ENCODE peak calls at places on chromosomes 6 and 20, in nine cellular contexts. O, T, S, B, W, I, P, F and M are unnamed samples.

GRCh38 chr6:159043236-159043635 is 1.6 kb downstream of the TAGAP start:
- DNase-seq in I (no peak), T (no peak), B (no peak), S (no peak), P (no peak), O (no peak), W (no peak), F (no peak), M (no peak)

GRCh38 chr6:75116946-75117345 is 88.9 kb downstream of the COL12A1 start:
- DNase-seq in F (peak), W (no peak), P (peak), I (no peak), T (no peak), S (no peak), O (no peak), B (no peak), M (no peak)

GRCh38 chr6:158467923-158468322 is 92.0 kb upstream of the TMEM181 start:
- DNase-seq in B (no peak), S (peak), F (no peak), P (no peak), T (no peak), O (no peak), I (no peak), W (no peak), M (no peak)

GRCh38 chr20:50277460-50278376 is 87.1 kb downstream of the CEBPB start:
- DNase-seq in B (no peak), S (no peak), P (no peak), I (no peak), O (no peak), T (no peak), F (no peak), W (no peak), M (no peak)

GRCh38 chr6:30612213-30612612 is 4.8 kb downstream of the PPP1R10 start:
- DNase-seq in I (no peak), T (no peak), B (no peak), F (peak), O (no peak), P (peak), W (no peak), S (no peak), M (no peak)

GRCh38 chr20:38894091-38894847 is 31.9 kb upstream of the FAM83D start:
- DNase-seq in P (no peak), F (peak), B (no peak), O (no peak), I (no peak), S (no peak), W (no peak), T (no peak), M (no peak)

GRCh38 chr20:54093423-54094267 is 23.3 kb upstream of the BCAS1 start:
- DNase-seq in F (no peak), S (no peak), I (no peak), W (no peak), B (no peak), O (no peak), T (no peak), P (no peak), M (no peak)

GRCh38 chr20:62540504-62540903 is 64.7 kb upstream of the GATA5 start:
- DNase-seq in F (no peak), B (no peak), W (no peak), I (no peak), T (no peak), P (no peak), O (no peak), S (no peak), M (no peak)

GRCh38 chr6:156687875-156688549 is 89.2 kb upstream of the ARID1B start:
- DNase-seq in S (peak), W (no peak), F (peak), I (peak), B (no peak), O (no peak), P (peak), T (peak), M (no peak)

GRCh38 chr6:44035621-44036020 is 91.6 kb downstream of the MRPL14 start:
- DNase-seq in W (no peak), B (no peak), F (peak), T (peak), O (peak), S (no peak), P (no peak), I (no peak), M (no peak)

GRCh38 chr6:111837641-111838500 is 35.4 kb downstream of the FYN start:
- DNase-seq in I (no peak), B (no peak), O (no peak), F (no peak), P (no peak), S (no peak), T (no peak), W (no peak), M (peak)

GRCh38 chr6:111721677-111722219 is 116.1 kb upstream of the TRAF3IP2 start:
- DNase-seq in W (no peak), B (no peak), F (peak), I (no peak), T (no peak), P (no peak), O (no peak), S (no peak), M (no peak)

GRCh38 chr20:53914861-53915458 is 155.4 kb downstream of the BCAS1 start:
- DNase-seq in W (no peak), O (no peak), B (no peak), F (no peak), I (no peak), S (no peak), P (no peak), T (no peak), M (no peak)

GRCh38 chr6:52725530-52726192 is 37.6 kb downstream of the GSTA2 start:
- DNase-seq in T (no peak), I (no peak), P (peak), W (no peak), S (peak), F (peak), B (no peak), O (no peak), M (no peak)

GRCh38 chr6:44127186-44128019 is at the start of the genes MRPL14 and TMEM63B:
- DNase-seq in W (peak), I (peak), P (peak), S (peak), B (peak), O (peak), T (peak), F (peak), M (peak)

GRCh38 chr6:2000962-2001361 is 244.4 kb downstream of the GMDS start:
- DNase-seq in B (no peak), O (no peak), W (no peak), F (no peak), T (no peak), P (no peak), I (no peak), S (no peak), M (no peak)

GRCh38 chr6:44086931-44087574 is 40.2 kb downstream of the MRPL14 start:
- DNase-seq in F (no peak), B (peak), W (no peak), I (no peak), S (peak), O (no peak), T (peak), P (no peak), M (no peak)

GRCh38 chr6:127100510-127101140 is 17.8 kb upstream of the RSPO3 start:
- DNase-seq in P (no peak), T (no peak), B (no peak), O (no peak), F (peak), I (no peak), S (no peak), W (no peak), M (no peak)

GRCh38 chr20:20139403-20139802 is 87.1 kb downstream of the CFAP61 start:
- DNase-seq in W (no peak), P (no peak), S (no peak), I (no peak), F (no peak), T (no peak), B (no peak), O (no peak), M (no peak)

GRCh38 chr20:2751868-2752630 is 48.4 kb downstream of the CPXM1 start:
- DNase-seq in P (no peak), T (peak), B (no peak), F (no peak), S (peak), O (peak), W (no peak), I (no peak), M (no peak)

GRCh38 chr6:42249279-42249678 is 31.6 kb upstream of the MRPS10 start:
- DNase-seq in F (peak), O (no peak), S (no peak), I (no peak), P (no peak), W (no peak), T (no peak), B (no peak), M (no peak)

DNA sequence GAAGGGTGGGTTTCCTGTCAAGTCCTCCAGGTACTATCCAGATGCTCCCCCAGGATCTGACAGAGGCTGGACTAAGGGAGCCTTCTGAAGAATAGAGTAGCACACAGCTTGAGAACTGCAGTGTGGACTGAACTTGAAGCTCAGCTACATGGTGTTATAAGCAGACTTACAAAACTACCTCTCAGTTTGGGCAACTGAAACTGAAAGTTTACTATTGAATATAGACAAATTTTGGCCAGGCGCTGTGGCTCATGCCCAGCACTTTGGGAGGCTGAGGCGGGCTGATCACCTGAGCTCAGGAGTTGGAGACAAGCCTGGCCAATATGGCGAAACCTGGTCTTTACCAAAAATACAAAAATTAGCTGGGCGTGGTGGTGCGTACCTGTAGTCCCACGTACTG is 348.5 kb downstream of the PLCB1 start:
- DNase-seq in B (no peak), I (no peak), P (no peak), O (no peak), W (no peak), S (no peak), T (no peak), F (no peak), M (no peak)
- H3K4me3 ChIP-seq in B (no peak), I (no peak), P (no peak), O (no peak), W (no peak), S (no peak), T (no peak), F (no peak), M (no peak)

GRCh38 chr6:137490506-137490905 is 3.7 kb downstream of the OLIG3 start:
- DNase-seq in O (no peak), P (no peak), T (no peak), W (no peak), B (no peak), I (no peak), F (no peak), S (no peak), M (no peak)
- H3K4me3 ChIP-seq in O (no peak), P (no peak), T (no peak), W (no peak), B (no peak), I (no peak), F (no peak), S (no peak), M (no peak)

GRCh38 chr20:17708675-17709360 is 9.1 kb downstream of the BANF2 start:
- DNase-seq in F (no peak), P (no peak), O (no peak), T (no peak), W (no peak), I (no peak), S (no peak), B (no peak), M (no peak)
- H3K4me3 ChIP-seq in F (no peak), P (no peak), O (no peak), T (no peak), W (no peak), I (no peak), S (no peak), B (no peak), M (no peak)

GRCh38 chr6:148532698-148533097 is 190.1 kb downstream of the SASH1 start:
- DNase-seq in T (no peak), S (no peak), F (no peak), W (no peak), I (no peak), O (no peak), P (no peak), B (no peak), M (no peak)

GRCh38 chr6:148530394-148530923 is 187.8 kb downstream of the SASH1 start:
- DNase-seq in I (no peak), T (no peak), O (no peak), F (peak), S (no peak), W (peak), B (no peak), P (peak), M (no peak)

GRCh38 chr6:148533309-148534107 is 190.9 kb downstream of the SASH1 start:
- DNase-seq in F (no peak), P (no peak), W (no peak), O (no peak), I (no peak), S (no peak), T (no peak), B (no peak), M (no peak)

GRCh38 chr6:148529010-148529409 is 186.4 kb downstream of the SASH1 start:
- DNase-seq in F (no peak), B (no peak), S (no peak), O (no peak), I (no peak), W (no peak), T (no peak), P (no peak), M (no peak)

DNA sequence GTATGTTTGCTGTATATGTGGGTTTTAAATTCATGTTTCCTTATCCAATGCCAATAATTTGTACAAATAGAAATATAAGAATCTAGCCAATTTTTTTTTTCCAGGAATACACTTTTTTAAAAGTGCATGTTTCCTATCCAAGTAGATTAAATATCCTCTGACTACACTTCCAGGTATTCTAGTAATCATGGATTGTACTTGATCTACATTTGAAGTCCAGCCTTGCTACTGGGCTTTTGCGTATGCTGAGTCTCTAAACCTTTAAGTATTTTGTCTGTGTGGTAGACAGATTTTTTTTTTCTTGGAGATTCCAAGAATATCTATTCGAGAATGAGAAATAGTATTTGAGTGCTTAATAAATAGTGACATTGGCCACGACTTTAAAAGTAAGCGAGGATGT is 188.3 kb downstream of the SASH1 start:
- DNase-seq in O (no peak), I (no peak), P (peak), F (no peak), B (no peak), S (no peak), W (no peak), T (no peak), M (no peak)
- H3K4me3 ChIP-seq in O (peak), I (peak), P (peak), F (no peak), B (peak), S (no peak), W (peak), T (no peak), M (no peak)

DNA sequence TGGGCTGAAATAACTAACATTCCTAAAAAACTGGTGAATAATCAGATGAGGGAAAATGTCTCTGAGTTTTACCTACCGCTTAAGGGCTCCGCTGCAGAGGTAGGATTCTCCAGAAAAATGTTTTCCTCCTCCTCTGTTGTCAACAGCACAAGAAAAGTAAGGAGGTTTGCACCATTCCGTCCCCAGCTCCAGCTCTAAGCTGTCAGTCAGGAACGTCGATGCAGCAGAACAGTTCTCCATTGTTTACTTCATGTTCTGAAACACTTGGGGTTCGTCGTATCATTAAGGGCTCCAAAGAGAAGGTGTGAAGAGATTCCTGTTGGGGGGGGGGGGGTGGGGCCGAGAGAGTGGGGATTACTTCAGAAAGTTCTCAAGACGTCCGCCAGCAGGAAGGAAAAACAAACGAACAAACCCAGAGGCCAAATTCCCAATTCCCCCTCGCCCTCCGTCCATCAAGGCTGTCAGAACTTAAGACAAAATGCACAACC is 734 bp downstream of the MMS22L start:
- DNase-seq in P (no peak), W (no peak), T (no peak), F (peak), S (no peak), B (no peak), I (no peak), O (no peak), M (no peak)
- H3K4me3 ChIP-seq in P (peak), W (peak), T (peak), F (peak), S (peak), B (peak), I (peak), O (peak), M (peak)

GRCh38 chr6:35489995-35490791 is 6.7 kb downstream of the TEAD3 start:
- DNase-seq in P (peak), W (peak), S (no peak), F (peak), T (peak), I (peak), B (peak), O (peak), M (no peak)
- H3K4me3 ChIP-seq in P (peak), W (peak), S (peak), F (no peak), T (no peak), I (no peak), B (peak), O (peak), M (no peak)

GRCh38 chr6:151680846-151681425 is 126.5 kb upstream of the ESR1 start:
- DNase-seq in P (no peak), W (no peak), O (no peak), I (no peak), S (no peak), B (no peak), T (no peak), F (no peak), M (no peak)
- H3K4me3 ChIP-seq in P (no peak), W (no peak), O (no peak), I (no peak), S (peak), B (peak), T (peak), F (no peak), M (no peak)

DNA sequence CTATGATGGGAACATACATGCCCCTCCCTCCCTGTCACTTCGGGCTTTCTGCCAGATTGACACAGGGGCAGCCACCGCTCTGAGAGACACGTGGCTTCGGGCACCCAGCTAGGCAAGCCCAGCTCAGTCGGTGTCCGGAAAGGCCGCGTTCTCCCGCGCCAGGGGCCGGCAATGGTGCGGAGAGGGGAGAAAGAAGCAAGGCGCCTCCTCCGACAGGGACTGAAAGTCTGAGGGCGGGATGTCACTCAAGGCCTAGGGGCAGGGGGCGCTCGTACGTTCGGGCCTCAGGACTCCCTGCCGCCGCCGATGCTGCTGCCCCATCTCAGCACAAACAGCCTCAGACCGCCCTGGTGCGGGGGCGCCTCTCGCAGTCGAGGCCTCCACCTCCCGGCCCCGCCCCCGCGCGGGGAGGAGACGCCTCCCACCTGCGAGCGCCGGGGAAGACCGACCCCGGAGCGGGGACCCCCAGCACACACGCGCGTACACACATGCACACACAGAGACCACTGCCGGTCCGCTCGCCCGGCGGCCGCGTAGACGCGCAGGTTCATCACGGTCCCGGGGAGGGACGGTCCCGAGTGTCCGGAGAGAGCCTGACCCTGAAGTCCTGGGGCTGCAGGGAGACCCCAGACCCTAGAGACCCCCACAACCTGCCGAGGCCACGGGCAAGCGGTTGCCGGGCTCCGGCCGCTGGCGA is 1.9 kb downstream of the GRM4 start:
- DNase-seq in I (peak), T (peak), W (no peak), P (no peak), F (no peak), O (peak), B (peak), S (no peak), M (no peak)
- H3K4me3 ChIP-seq in I (peak), T (peak), W (no peak), P (no peak), F (no peak), O (peak), B (peak), S (peak), M (no peak)

DNA sequence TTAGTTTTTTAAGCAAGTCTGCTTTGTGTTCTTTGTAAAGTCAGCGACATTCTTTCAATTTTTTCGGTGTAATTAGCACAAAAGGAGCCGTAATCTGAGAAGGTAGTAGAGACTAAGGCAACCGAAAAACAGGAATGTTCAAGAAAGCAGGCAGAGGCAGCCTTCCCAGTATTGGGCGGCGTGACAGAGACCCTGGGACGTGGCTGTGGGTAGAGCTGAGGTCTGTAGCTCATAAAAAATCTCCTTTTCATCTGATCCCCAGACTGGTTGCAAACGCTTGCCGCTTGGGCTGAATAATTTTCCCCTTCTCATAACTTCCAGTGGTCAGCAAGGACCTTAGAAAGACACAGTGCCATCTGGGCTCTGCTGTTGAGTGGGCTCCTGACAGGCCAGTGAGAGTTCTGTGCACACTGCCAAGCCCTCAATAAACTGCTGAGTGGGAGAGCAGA is 30.8 kb downstream of the GNAS start:
- DNase-seq in O (no peak), T (no peak), B (no peak), I (no peak), W (no peak), P (peak), F (no peak), S (no peak), M (no peak)
- H3K4me3 ChIP-seq in O (no peak), T (no peak), B (no peak), I (no peak), W (no peak), P (no peak), F (no peak), S (no peak), M (no peak)

GRCh38 chr6:116371384-116372209 is 850 bp downstream of the DSE start:
- DNase-seq in B (peak), T (peak), O (peak), P (peak), S (peak), W (peak), F (peak), I (peak), M (no peak)

GRCh38 chr6:116373940-116374339 is 3.2 kb downstream of the DSE start:
- DNase-seq in O (no peak), S (no peak), P (no peak), W (no peak), I (no peak), F (no peak), T (no peak), B (no peak), M (no peak)

GRCh38 chr6:116375262-116375661 is 4.5 kb downstream of the DSE start:
- DNase-seq in O (no peak), B (no peak), T (no peak), W (no peak), S (no peak), P (no peak), F (no peak), I (no peak), M (no peak)

GRCh38 chr6:116374586-116374985 is 3.8 kb downstream of the DSE start:
- DNase-seq in I (no peak), F (no peak), B (no peak), O (no peak), S (no peak), P (no peak), W (no peak), T (no peak), M (no peak)

GRCh38 chr6:116373300-116373699 is 2.6 kb downstream of the DSE start:
- DNase-seq in I (no peak), B (no peak), T (no peak), F (peak), W (no peak), P (no peak), O (no peak), S (no peak), M (no peak)
- H3K4me3 ChIP-seq in I (no peak), B (no peak), T (no peak), F (no peak), W (no peak), P (no peak), O (no peak), S (no peak), M (peak)